ENCODE peak calls at places on chromosomes 4 and X, in seven cellular contexts. Z is SK-N-SH, K is neural progenitor cell, V is GM23248, N is HCT116, B is MM.1S, M is PC-3. W is an unnamed sample.

GRCh38 chr4:99159699-99160098 is 15.6 kb upstream of the ADH4 start:
- DNase-seq in Z (no peak), K (no peak), V (peak), N (no peak), B (no peak), M (no peak), W (no peak)

GRCh38 chr4:175702703-175703102 is 109.4 kb downstream of the GPM6A start:
- DNase-seq in Z (no peak), K (no peak), V (no peak), N (no peak), B (no peak), M (peak), W (no peak)

GRCh38 chrX:30572678-30573077 is 4.9 kb downstream of the TASL start:
- DNase-seq in Z (no peak), K (no peak), V (no peak), N (no peak), B (no peak), M (no peak), W (no peak)

GRCh38 chrX:51760657-51761056 is 17.4 kb downstream of the GSPT2 start:
- DNase-seq in Z (no peak), K (no peak), V (no peak), N (no peak), B (no peak), M (no peak), W (no peak)

GRCh38 chr4:54226399-54227260 is 2.5 kb upstream of the PDGFRA start:
- DNase-seq in Z (no peak), K (peak), V (peak), N (no peak), B (no peak), M (no peak), W (peak)

GRCh38 chrX:3788494-3789233 is 75.2 kb upstream of the PRKX start:
- DNase-seq in Z (no peak), K (peak), V (no peak), N (no peak), B (no peak), M (no peak), W (peak)

GRCh38 chr4:30754021-30754420 is 33.9 kb downstream of the PCDH7 start:
- DNase-seq in Z (no peak), K (no peak), V (peak), N (peak), B (no peak), M (peak), W (no peak)

GRCh38 chr4:10403633-10404445 is 53.4 kb downstream of the ZNF518B start:
- DNase-seq in Z (peak), K (peak), V (peak), N (peak), B (peak), M (peak), W (peak)

GRCh38 chr4:15434086-15434485 is 6.3 kb downstream of the C1QTNF7 start:
- DNase-seq in Z (no peak), K (no peak), V (peak), N (no peak), B (no peak), M (no peak), W (no peak)

GRCh38 chr4:10347281-10347795 is 109.9 kb downstream of the ZNF518B start:
- DNase-seq in Z (no peak), K (no peak), V (no peak), N (no peak), B (no peak), M (no peak), W (no peak)

GRCh38 chrX:131802836-131803626 is 220.1 kb upstream of the STK26 start:
- DNase-seq in Z (peak), K (no peak), V (no peak), N (no peak), B (peak), M (peak), W (peak)

GRCh38 chr4:78560296-78560963 is 8.9 kb downstream of the ANXA3 start:
- DNase-seq in Z (no peak), K (no peak), V (peak), N (peak), B (no peak), M (peak), W (no peak)

GRCh38 chrX:69120476-69120875 is 44.8 kb downstream of the PJA1 start:
- DNase-seq in Z (no peak), K (no peak), V (no peak), N (no peak), B (no peak), M (no peak), W (no peak)

GRCh38 chrX:22366166-22366702 is 93.5 kb downstream of the CBLL2 start:
- DNase-seq in Z (no peak), K (no peak), V (peak), N (no peak), B (no peak), M (no peak), W (no peak)

GRCh38 chr4:48766393-48766792 is 13.7 kb downstream of the FRYL start:
- DNase-seq in Z (no peak), K (no peak), V (no peak), N (no peak), B (no peak), M (no peak), W (no peak)

GRCh38 chrX:39935414-39936064 is 162.2 kb downstream of the BCOR start:
- DNase-seq in Z (no peak), K (peak), V (no peak), N (no peak), B (no peak), M (no peak), W (no peak)

GRCh38 chr4:183628189-183628588 is 30.8 kb downstream of the RWDD4 start:
- DNase-seq in Z (no peak), K (no peak), V (no peak), N (no peak), B (no peak), M (no peak), W (no peak)

DNA sequence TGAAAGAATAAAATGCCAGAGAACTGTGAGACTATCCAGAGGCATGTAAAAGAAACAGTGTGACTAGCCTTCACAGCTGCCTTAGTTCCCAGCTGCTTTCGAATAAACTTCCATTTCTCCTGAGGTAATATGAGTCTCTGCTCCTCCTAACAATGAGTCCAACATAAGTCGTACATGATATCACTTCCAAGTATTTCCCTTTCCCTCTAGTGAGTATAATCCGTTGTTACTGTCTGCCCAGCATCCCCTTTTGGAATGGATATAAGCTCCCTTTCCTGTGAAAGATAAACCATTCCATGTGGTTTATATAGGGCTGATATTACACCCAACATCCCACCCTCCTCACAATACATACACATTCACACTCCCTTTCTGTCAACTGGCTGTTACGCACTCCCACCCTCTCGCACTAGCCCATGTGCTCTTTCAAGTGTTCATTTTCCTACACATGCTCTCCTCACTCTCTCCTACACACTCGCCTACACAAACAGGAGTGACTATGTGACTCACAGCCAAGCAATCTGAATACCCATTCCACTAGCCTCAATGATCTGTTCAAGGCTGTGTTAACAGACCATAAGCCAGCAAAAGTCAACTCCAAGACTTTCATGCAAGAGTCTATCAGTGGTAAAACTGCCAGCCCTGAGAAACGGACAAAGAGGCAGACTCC is 5.0 kb downstream of the NAF1 start:
- DNase-seq in Z (no peak), K (no peak), V (peak), N (no peak), B (no peak), M (peak), W (no peak)
- TF ChIP-seq EZH2phosphoT487 in Z (no peak), K (no peak), V (no peak), N (no peak), B (no peak), M (no peak), W (no peak)

GRCh38 chr4:87316961-87317360 is 5.7 kb downstream of the HSD17B13 start:
- DNase-seq in Z (no peak), K (no peak), V (no peak), N (no peak), B (no peak), M (no peak), W (no peak)

GRCh38 chr4:87322754-87323153 is at the start of gene HSD17B13:
- DNase-seq in Z (no peak), K (no peak), V (no peak), N (no peak), B (no peak), M (no peak), W (no peak)

GRCh38 chr4:87313756-87314155 is 8.9 kb downstream of the HSD17B13 start:
- DNase-seq in Z (no peak), K (no peak), V (no peak), N (no peak), B (no peak), M (no peak), W (no peak)

GRCh38 chr4:87321888-87322287 is 794 bp downstream of the HSD17B13 start:
- DNase-seq in Z (no peak), K (no peak), V (no peak), N (no peak), B (no peak), M (no peak), W (no peak)

GRCh38 chr4:87317527-87317926 is 5.2 kb downstream of the HSD17B13 start:
- DNase-seq in Z (no peak), K (no peak), V (no peak), N (no peak), B (peak), M (peak), W (no peak)
- TF ChIP-seq EZH2phosphoT487 in Z (no peak), K (no peak), V (no peak), N (no peak), B (no peak), M (no peak), W (no peak)

GRCh38 chrX:130171446-130172126 is at the start of gene RAB33A:
- DNase-seq in Z (peak), K (peak), V (peak), N (no peak), B (no peak), M (no peak), W (peak)

GRCh38 chrX:130172127-130172834 is 519 bp downstream of the RAB33A start:
- DNase-seq in Z (peak), K (peak), V (no peak), N (no peak), B (no peak), M (no peak), W (peak)

GRCh38 chrX:130174937-130175336 is 3.2 kb downstream of the RAB33A start:
- DNase-seq in Z (no peak), K (no peak), V (no peak), N (no peak), B (no peak), M (no peak), W (no peak)

GRCh38 chrX:130174051-130174704 is 2.4 kb downstream of the RAB33A start:
- DNase-seq in Z (peak), K (no peak), V (peak), N (no peak), B (no peak), M (peak), W (no peak)

DNA sequence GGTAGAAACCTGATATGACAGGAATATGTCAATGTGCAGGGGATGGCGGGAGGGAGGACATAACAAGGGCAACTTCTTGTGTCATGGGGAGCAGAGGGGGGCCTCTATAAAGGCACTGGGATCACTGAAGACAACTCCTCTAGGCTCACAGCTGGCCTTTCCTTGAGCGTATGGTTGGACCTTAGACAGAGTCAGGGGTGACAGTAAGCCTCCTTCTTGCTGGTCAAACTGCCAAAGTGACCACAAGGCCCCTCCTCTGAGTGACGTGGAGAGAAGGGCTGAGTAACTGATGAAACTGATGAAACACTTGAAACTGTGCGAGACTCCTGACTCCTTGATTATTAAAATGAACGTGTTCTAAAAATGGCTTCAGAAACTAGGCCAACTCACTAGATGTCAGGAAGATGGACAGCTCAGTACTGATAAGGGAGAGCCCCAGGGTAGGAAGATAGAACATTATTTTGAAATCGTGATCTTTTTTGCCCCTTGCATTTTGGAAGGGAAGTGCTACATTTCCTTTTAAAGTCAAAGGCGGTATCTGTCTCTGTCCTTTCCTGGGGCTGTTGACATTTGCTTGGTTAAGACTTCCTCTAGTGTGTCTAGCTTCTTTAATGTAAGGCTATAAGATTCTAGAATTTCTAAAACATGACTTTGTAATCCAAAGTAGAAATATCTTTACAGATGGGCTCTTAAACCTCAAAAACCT is 1.6 kb downstream of the RAB33A start:
- DNase-seq in Z (no peak), K (no peak), V (peak), N (no peak), B (peak), M (peak), W (no peak)
- TF ChIP-seq EZH2phosphoT487 in Z (no peak), K (no peak), V (no peak), N (no peak), B (no peak), M (no peak), W (no peak)

DNA sequence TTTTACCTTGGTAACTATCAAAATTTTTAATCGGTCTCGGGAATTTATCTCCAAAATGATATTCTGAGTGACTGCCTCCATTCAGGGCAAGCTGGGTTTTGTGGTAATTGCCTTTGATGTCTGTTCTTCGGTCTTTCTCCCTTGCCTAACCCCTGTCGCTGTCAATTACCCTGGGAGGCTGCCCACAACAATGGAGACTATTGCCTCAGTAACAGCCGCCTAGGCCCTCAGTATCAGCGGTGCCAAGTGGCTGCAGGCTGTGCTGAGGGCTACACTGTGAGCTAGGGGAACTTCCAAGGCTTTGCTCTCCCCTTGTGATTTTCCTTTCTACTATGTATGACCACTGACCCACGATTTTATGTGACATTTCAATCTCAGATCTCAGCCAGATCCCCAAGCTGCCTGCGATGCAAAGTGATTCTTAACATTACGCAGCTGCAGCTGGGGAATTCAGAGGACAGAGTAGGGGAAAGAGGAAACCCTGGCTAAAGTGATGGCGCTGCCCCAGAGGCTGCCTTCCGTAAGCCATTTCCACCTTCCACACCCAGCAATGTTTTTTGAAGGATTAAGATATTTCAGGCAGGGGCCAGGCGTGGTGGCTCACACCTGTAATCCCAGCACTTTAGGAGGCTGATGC is 36.2 kb upstream of the REST start:
- DNase-seq in Z (peak), K (peak), V (no peak), N (no peak), B (no peak), M (no peak), W (peak)
- TF ChIP-seq EZH2phosphoT487 in Z (no peak), K (no peak), V (no peak), N (no peak), B (no peak), M (no peak), W (no peak)

GRCh38 chr4:6271701-6272465 is 2.2 kb downstream of the WFS1 start:
- DNase-seq in Z (no peak), K (no peak), V (no peak), N (no peak), B (no peak), M (peak), W (no peak)
- TF ChIP-seq EZH2phosphoT487 in Z (no peak), K (no peak), V (no peak), N (no peak), B (no peak), M (no peak), W (no peak)

DNA sequence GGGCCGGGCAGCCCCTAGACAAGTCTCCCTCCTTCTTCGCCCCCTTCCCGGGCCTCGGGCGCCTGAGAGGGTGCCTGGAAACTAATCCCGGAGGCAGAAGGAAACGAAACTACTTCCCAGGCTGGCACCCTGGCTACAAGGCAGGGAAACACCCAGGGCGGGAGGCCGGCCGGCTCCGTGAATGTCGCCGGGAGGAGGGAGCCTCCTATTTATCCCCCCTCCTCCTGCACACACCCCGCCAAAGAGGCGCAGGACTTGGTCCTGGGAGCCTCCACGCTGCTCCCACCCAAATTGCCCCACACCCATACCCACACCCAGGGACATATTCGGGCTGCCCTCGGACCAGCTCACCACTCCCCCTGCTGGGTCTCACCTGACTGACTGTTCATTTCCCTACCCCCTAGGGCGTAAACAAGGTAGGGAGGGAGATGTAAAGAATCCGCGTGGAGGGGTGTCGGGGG is at the start of gene BTC:
- DNase-seq in Z (peak), K (peak), V (peak), N (peak), B (peak), M (peak), W (peak)
- TF ChIP-seq EZH2phosphoT487 in Z (no peak), K (no peak), V (no peak), N (no peak), B (no peak), M (no peak), W (no peak)

GRCh38 chr4:159010100-159010499 is 92.8 kb upstream of the RAPGEF2 start:
- DNase-seq in Z (no peak), K (no peak), V (no peak), N (no peak), B (no peak), M (no peak), W (no peak)

GRCh38 chr4:159013692-159014091 is 89.2 kb upstream of the RAPGEF2 start:
- DNase-seq in Z (no peak), K (no peak), V (no peak), N (no peak), B (no peak), M (peak), W (no peak)

GRCh38 chr4:159010563-159011260 is 92.2 kb upstream of the RAPGEF2 start:
- DNase-seq in Z (no peak), K (no peak), V (peak), N (no peak), B (no peak), M (peak), W (no peak)

GRCh38 chr4:159014896-159015295 is 88.0 kb upstream of the RAPGEF2 start:
- DNase-seq in Z (no peak), K (no peak), V (peak), N (no peak), B (no peak), M (no peak), W (no peak)

DNA sequence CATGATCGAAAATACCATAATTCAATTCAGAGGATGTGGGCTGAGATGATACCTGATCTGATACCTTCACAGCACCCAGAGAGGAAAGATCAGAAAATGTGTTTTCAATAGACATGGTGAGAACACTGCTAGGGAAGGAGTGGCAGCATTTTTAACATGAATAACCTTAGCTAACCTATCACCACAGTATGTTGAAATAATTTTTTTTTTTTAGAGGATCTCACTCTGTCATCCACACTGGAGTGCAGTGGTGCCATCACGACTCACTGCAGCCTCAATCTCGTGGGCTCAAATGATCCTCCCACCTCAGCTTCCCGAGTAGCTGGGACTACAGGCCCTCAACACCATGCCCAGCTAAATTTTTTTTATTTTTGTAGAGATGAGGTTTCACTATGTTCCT is 90.5 kb upstream of the RAPGEF2 start:
- DNase-seq in Z (no peak), K (no peak), V (peak), N (no peak), B (no peak), M (peak), W (no peak)
- TF ChIP-seq EZH2phosphoT487 in Z (no peak), K (no peak), V (no peak), N (no peak), B (no peak), M (no peak), W (no peak)